ENCODE peak calls at places on chromosome 1, in seven cellular contexts. O is BJ; M is T47D; D is CD8-positive, alpha-beta T cell; Q is DMS153; T is GM13977; L is activated T-helper 1 cell treated with Interleukin-2 at 50 U/mL for 16 hours. R is an unnamed sample.

GRCh38 chr1:182890927-182891610 is 51.9 kb downstream of the DHX9 start:
- DNase-seq in O (no peak), M (no peak), D (no peak), Q (peak), T (no peak), L (no peak), R (no peak)

GRCh38 chr1:34419662-34420061 is 243.0 kb downstream of the C1orf94 start:
- DNase-seq in O (no peak), M (no peak), D (no peak), Q (peak), T (no peak), L (no peak), R (peak)

GRCh38 chr1:61301824-61302652 is 219.7 kb downstream of the NFIA start:
- DNase-seq in O (no peak), M (no peak), D (no peak), Q (no peak), T (no peak), L (no peak), R (no peak)

GRCh38 chr1:215082532-215083407 is at the start of gene KCNK2:
- DNase-seq in O (no peak), M (peak), D (no peak), Q (no peak), T (no peak), L (no peak), R (no peak)

GRCh38 chr1:31875636-31876236 is 59.9 kb upstream of the SPOCD1 start:
- DNase-seq in O (no peak), M (no peak), D (no peak), Q (no peak), T (no peak), L (no peak), R (peak)

GRCh38 chr1:50666849-50667248 is 243.6 kb upstream of the DMRTA2 start:
- DNase-seq in O (no peak), M (no peak), D (no peak), Q (no peak), T (no peak), L (no peak), R (no peak)

GRCh38 chr1:166307261-166308188 is 140.7 kb upstream of the FAM78B start:
- DNase-seq in O (no peak), M (no peak), D (no peak), Q (no peak), T (no peak), L (no peak), R (no peak)

GRCh38 chr1:1120096-1120495 is 4.2 kb upstream of the C1orf159 start:
- DNase-seq in O (no peak), M (no peak), D (no peak), Q (no peak), T (no peak), L (no peak), R (no peak)

GRCh38 chr1:17633654-17634053 is 94.2 kb downstream of the ARHGEF10L start:
- DNase-seq in O (no peak), M (no peak), D (no peak), Q (no peak), T (no peak), L (no peak), R (no peak)